ENCODE peak calls at places on chromosomes 11 and 22, in six cellular contexts. A is IMR-90, R is suprapubic skin, O is thyroid gland, S is body of pancreas, T is uterus. P is an unnamed sample.
A peak's percentile ranks its signal among the peaks of the same experiment; 100 is the strongest.

GRCh38 chr22:32396746-32397145 is 15.3 kb downstream of the RTCB start:
- DNase-seq in T (no peak), A (no peak), S (no peak), R (no peak), O (peak; percentile 81), P (peak; percentile 49)

GRCh38 chr11:35235944-35236666 is 97.1 kb downstream of the CD44 start:
- DNase-seq in A (no peak), R (no peak), O (no peak), S (peak; percentile 94), T (no peak), P (no peak)

GRCh38 chr11:119491753-119492455 is 68.9 kb upstream of the THY1 start:
- DNase-seq in O (no peak), R (no peak), S (no peak), T (no peak), A (peak; percentile 12), P (no peak)

GRCh38 chr11:62411524-62411923 is 7.3 kb upstream of the SCGB1A1 start:
- DNase-seq in O (no peak), S (no peak), A (no peak), R (no peak), T (no peak), P (no peak)

GRCh38 chr11:32583451-32584271 is at the start of gene EIF3M:
- DNase-seq in O (peak; percentile 97), R (peak; percentile 97), T (peak; percentile 97), S (peak; percentile 96), A (peak; percentile 94), P (peak; percentile 99)

GRCh38 chr11:36508743-36509142 is 1.3 kb downstream of the TRAF6 start:
- DNase-seq in T (no peak), O (no peak), S (no peak), A (peak; percentile 6), R (no peak), P (no peak)

GRCh38 chr22:20420157-20420842 is 17.3 kb downstream of the SCARF2 start:
- DNase-seq in R (peak; percentile 57), T (no peak), A (no peak), O (no peak), S (no peak), P (no peak)

GRCh38 chr22:39748877-39749276 is 144.7 kb downstream of the ENTHD1 start:
- DNase-seq in A (peak; percentile 97), O (no peak), T (no peak), S (no peak), R (no peak), P (no peak)

GRCh38 chr11:129747161-129747560 is 68.5 kb upstream of the TMEM45B start:
- DNase-seq in O (no peak), R (no peak), S (no peak), T (no peak), A (no peak), P (no peak)

GRCh38 chr11:134063991-134064747 is 4.7 kb upstream of the JAM3 start:
- DNase-seq in S (no peak), A (no peak), T (no peak), O (no peak), R (no peak), P (no peak)

GRCh38 chr22:37199103-37199838 is 11.2 kb upstream of the C1QTNF6 start:
- DNase-seq in A (peak; percentile 96), S (peak; percentile 99), T (peak; percentile 100), O (peak; percentile 99), R (peak; percentile 99), P (peak; percentile 100)
- TF ChIP-seq POLR2A in A (peak; percentile 72), S (peak; percentile 99), T (peak; percentile 99), O (peak; percentile 98), R (peak; percentile 94), P (peak; percentile 96)

DNA sequence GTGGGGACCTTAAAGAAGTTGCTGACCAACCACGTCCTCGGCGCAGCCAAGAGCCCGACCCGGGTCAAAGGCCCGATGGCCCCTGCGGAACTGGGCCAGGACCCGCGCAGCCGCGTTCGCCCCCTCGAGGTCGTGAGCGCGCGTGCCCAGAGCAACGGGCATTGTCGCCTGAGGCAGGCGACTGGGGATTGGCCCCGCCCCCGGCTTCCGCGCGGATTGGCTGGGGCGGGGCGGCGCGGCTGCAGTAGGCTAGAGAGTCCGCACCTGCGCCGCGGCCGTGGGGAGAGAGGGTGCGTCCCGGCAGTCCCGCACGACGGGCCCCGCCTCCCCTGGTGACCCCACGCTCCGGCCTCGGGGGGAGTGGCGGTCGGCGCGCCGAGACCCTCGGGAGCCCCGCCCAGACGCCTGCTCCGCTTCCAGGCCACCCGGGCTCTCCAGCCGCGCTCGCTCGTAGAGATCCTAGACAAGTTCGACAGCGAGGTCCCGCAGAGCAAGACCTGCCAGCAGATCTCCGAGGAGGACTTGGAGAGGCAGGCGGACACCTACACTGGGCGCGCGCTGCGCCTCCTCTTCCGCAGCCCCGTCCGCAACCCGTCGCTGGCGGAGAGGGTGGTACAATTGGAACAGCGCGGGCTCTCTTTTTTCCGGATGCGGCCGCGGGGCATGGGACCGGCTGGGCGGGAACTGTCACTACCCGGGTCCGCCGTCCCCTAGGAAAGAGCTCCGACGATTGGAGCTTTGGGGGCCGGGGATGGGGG is 8.3 kb upstream of the PPIL2 start:
- DNase-seq in R (no peak), O (peak; percentile 88), T (no peak), A (peak; percentile 8), S (peak; percentile 83), P (peak; percentile 92)
- TF ChIP-seq POLR2A in R (no peak), O (no peak), T (no peak), A (no peak), S (peak; percentile 39), P (no peak)

GRCh38 chr22:37485006-37485713 is 1.0 kb downstream of the MFNG start:
- DNase-seq in T (no peak), A (no peak), R (no peak), O (peak; percentile 14), S (peak; percentile 35), P (no peak)
- TF ChIP-seq POLR2A in T (no peak), A (no peak), R (no peak), O (no peak), S (no peak), P (no peak)

GRCh38 chr11:394034-394857 is at the start of gene PKP3:
- DNase-seq in T (no peak), R (no peak), S (peak; percentile 91), A (peak; percentile 60), O (peak; percentile 91), P (peak; percentile 73)
- TF ChIP-seq POLR2A in T (no peak), R (no peak), S (peak; percentile 73), A (no peak), O (no peak), P (no peak)

DNA sequence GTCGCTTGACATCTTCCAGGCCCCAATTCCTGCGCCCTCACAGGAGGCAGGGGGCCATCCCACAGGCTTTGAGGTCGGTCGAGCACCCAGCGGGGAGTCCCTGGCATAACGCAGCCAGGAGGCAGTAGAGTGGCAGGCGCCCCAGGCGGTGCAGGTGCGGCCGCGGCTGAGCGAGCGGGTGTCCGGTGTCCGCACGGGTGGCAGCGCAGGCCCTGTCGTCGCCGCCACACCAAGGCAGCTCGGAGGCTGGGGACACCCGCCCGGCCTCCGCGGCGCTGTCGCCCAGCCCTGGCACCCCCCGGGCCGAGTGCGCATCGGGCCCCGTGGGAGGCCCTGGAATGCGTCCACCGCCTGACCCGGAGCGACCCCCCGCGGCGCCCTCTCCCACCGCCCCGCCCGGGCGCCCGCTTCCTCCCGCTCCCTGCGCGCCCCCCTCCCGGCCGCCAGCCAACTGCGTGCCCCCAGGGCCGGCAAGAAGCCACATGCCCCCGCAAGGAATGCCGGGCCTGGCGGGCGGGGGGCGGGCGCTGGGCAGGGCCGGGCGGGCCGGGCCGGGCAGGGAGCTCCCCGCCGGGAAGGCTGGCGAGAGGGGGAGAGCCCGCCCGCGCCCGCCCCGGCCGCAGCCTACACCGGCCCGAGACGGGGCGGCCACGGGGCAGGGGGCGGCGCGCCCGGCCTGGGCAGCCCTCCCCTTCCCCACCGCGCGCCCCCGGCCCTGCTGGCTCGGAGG is 33.9 kb downstream of the PRDM11 start:
- DNase-seq in R (no peak), O (peak; percentile 84), S (peak; percentile 72), T (peak; percentile 58), A (no peak), P (peak; percentile 88)
- TF ChIP-seq POLR2A in R (no peak), O (no peak), S (peak; percentile 39), T (no peak), A (no peak), P (no peak)

GRCh38 chr22:27846248-27846760 is 44.7 kb upstream of the MN1 start:
- DNase-seq in T (no peak), O (no peak), S (no peak), R (no peak), A (no peak), P (no peak)
- TF ChIP-seq POLR2A in T (no peak), O (no peak), S (no peak), R (no peak), A (no peak), P (no peak)

GRCh38 chr11:6611092-6612007 is 666 bp downstream of the TAF10 start:
- DNase-seq in T (peak; percentile 66), A (peak; percentile 21), O (peak; percentile 24), R (peak; percentile 82), S (peak; percentile 34), P (no peak)

GRCh38 chr11:6610591-6610990 is 1.4 kb downstream of the TAF10 start:
- DNase-seq in A (no peak), O (no peak), S (no peak), T (no peak), R (no peak), P (peak; percentile 81)

GRCh38 chr11:6608011-6608410 is 4.0 kb downstream of the TAF10 start:
- DNase-seq in T (no peak), A (no peak), O (no peak), R (no peak), S (no peak), P (peak; percentile 11)

GRCh38 chr11:6608726-6609501 is 3.1 kb downstream of the TAF10 start:
- DNase-seq in T (no peak), A (no peak), S (no peak), R (no peak), O (no peak), P (peak; percentile 70)

GRCh38 chr11:6609502-6610015 is 2.5 kb downstream of the TAF10 start:
- DNase-seq in R (no peak), S (no peak), A (no peak), O (no peak), T (no peak), P (peak; percentile 9)
- TF ChIP-seq POLR2A in R (no peak), S (no peak), A (no peak), O (no peak), T (no peak), P (no peak)

DNA sequence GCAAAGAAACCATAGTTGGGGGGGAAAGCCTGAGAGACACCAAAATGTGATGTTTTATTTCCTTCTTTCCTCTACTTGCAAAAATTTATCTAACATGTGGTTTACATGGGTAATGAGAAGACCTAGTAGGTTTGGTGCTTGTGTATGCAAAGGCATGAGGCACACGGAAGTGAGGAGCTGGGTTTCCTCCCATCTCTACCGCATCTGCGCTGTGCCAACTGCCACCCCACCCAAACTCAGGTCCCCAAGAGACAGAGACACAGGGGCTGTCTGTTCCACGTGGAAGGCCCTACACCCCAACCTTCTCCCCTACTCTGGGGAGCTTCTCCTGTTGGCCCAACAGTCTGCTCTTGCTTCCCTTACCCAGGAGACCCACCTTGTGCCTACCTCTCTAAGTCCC is 4.8 kb downstream of the RTL6 start:
- DNase-seq in T (no peak), S (no peak), A (no peak), O (no peak), R (no peak), P (no peak)
- TF ChIP-seq POLR2A in T (no peak), S (no peak), A (no peak), O (no peak), R (no peak), P (no peak)

P was measured in lower leg skin.